ENCODE peak calls at places on chromosome 6, in seven cellular contexts. W is NCI-H1436; I is GDM1; R is NCI-H1930; O is CD4-positive, CD25-positive, alpha-beta regulatory T cell; T is Calu3; Y is T-helper 9 cell. V is an unnamed sample.

GRCh38 chr6:30263734-30264133 is 50.5 kb upstream of the TRIM26 start:
- DNase-seq in W (no peak), I (no peak), R (no peak), O (no peak), T (no peak), Y (no peak), V (no peak)

GRCh38 chr6:70700922-70701876 is 33.5 kb downstream of the SMAP1 start:
- DNase-seq in W (no peak), I (no peak), R (no peak), O (no peak), T (no peak), Y (no peak), V (no peak)

GRCh38 chr6:127191716-127192115 is 73.2 kb downstream of the RSPO3 start:
- DNase-seq in W (no peak), I (no peak), R (no peak), O (no peak), T (no peak), Y (no peak), V (no peak)

GRCh38 chr6:20569000-20569610 is 34.8 kb downstream of the CDKAL1 start:
- DNase-seq in W (peak), I (no peak), R (no peak), O (no peak), T (no peak), Y (no peak), V (no peak)

GRCh38 chr6:142925575-142926110 is 19.3 kb downstream of the HIVEP2 start:
- DNase-seq in W (no peak), I (no peak), R (no peak), O (no peak), T (no peak), Y (no peak), V (peak)

GRCh38 chr6:45687570-45687969 is 309.8 kb upstream of the SUPT3H start:
- DNase-seq in W (no peak), I (no peak), R (no peak), O (no peak), T (no peak), Y (no peak), V (no peak)

GRCh38 chr6:2524090-2524489 is 226.6 kb downstream of the MYLK4 start:
- DNase-seq in W (no peak), I (peak), R (no peak), O (no peak), T (no peak), Y (no peak), V (peak)

GRCh38 chr6:684831-685636 is 7.9 kb downstream of the EXOC2 start:
- DNase-seq in W (no peak), I (no peak), R (no peak), O (no peak), T (no peak), Y (no peak), V (no peak)

GRCh38 chr6:10256113-10256690 is 158.7 kb downstream of the TFAP2A start:
- DNase-seq in W (no peak), I (no peak), R (no peak), O (no peak), T (peak), Y (no peak), V (no peak)

GRCh38 chr6:38646166-38646565 is 6.4 kb upstream of the BTBD9 start:
- DNase-seq in W (no peak), I (no peak), R (no peak), O (no peak), T (no peak), Y (no peak), V (no peak)

GRCh38 chr6:4413073-4413472 is 277.7 kb upstream of the ECI2 start:
- DNase-seq in W (no peak), I (no peak), R (no peak), O (no peak), T (no peak), Y (no peak), V (no peak)